ENCODE peak calls at places on chromosome 21, in seven cellular contexts. One of them, this sample, is unnamed.
A peak's percentile ranks its signal among the peaks of the same experiment; 100 is the strongest.

GRCh38 chr21:34974162-34974981 is 74.7 kb downstream of the RUNX1 start:
- DNase-seq in stimulated activated CD8-positive, alpha-beta memory T cell treated with anti-CD3 and anti-CD28 coated beads, Interleukin-4, amount 100 ng/mL, for 1 hour: no peak
- DNase-seq in central memory CD4-positive, alpha-beta T cell: peak; percentile 79
- DNase-seq in stimulated activated effector memory CD8-positive, alpha-beta T cell treated with anti-CD3 and anti-CD28 coated beads, Interleukin-12 subunit alpha, Interleukin-12 subunit beta, amount 100 ng/mL, for 72 hours: peak; percentile 47
- DNase-seq in GM20000: peak; percentile 60
- DNase-seq in cardiac muscle cell: no peak
- DNase-seq in stimulated activated CD4-positive, alpha-beta T cell treated with anti-CD3 and anti-CD28 coated beads, Interleukin-1b, Interleukin-23, amount 100 ng/mL, for 1 hour: peak; percentile 11
- DNase-seq in this sample: peak; percentile 42

GRCh38 chr21:32795376-32795775 is 23.8 kb upstream of the PAXBP1 start:
- DNase-seq in stimulated activated CD8-positive, alpha-beta memory T cell treated with anti-CD3 and anti-CD28 coated beads, Interleukin-4, amount 100 ng/mL, for 1 hour: no peak
- DNase-seq in central memory CD4-positive, alpha-beta T cell: no peak
- DNase-seq in stimulated activated effector memory CD8-positive, alpha-beta T cell treated with anti-CD3 and anti-CD28 coated beads, Interleukin-12 subunit alpha, Interleukin-12 subunit beta, amount 100 ng/mL, for 72 hours: no peak
- DNase-seq in GM20000: no peak
- DNase-seq in cardiac muscle cell: no peak
- DNase-seq in stimulated activated CD4-positive, alpha-beta T cell treated with anti-CD3 and anti-CD28 coated beads, Interleukin-1b, Interleukin-23, amount 100 ng/mL, for 1 hour: no peak
- DNase-seq in this sample: no peak

GRCh38 chr21:27094182-27094948 is 127.5 kb upstream of the ADAMTS5 start:
- DNase-seq in stimulated activated CD8-positive, alpha-beta memory T cell treated with anti-CD3 and anti-CD28 coated beads, Interleukin-4, amount 100 ng/mL, for 1 hour: no peak
- DNase-seq in central memory CD4-positive, alpha-beta T cell: no peak
- DNase-seq in stimulated activated effector memory CD8-positive, alpha-beta T cell treated with anti-CD3 and anti-CD28 coated beads, Interleukin-12 subunit alpha, Interleukin-12 subunit beta, amount 100 ng/mL, for 72 hours: no peak
- DNase-seq in GM20000: no peak
- DNase-seq in cardiac muscle cell: no peak
- DNase-seq in stimulated activated CD4-positive, alpha-beta T cell treated with anti-CD3 and anti-CD28 coated beads, Interleukin-1b, Interleukin-23, amount 100 ng/mL, for 1 hour: no peak
- DNase-seq in this sample: no peak

GRCh38 chr21:42061195-42061865 is 9.8 kb upstream of the UMODL1 start:
- DNase-seq in stimulated activated CD8-positive, alpha-beta memory T cell treated with anti-CD3 and anti-CD28 coated beads, Interleukin-4, amount 100 ng/mL, for 1 hour: no peak
- DNase-seq in central memory CD4-positive, alpha-beta T cell: peak; percentile 7
- DNase-seq in stimulated activated effector memory CD8-positive, alpha-beta T cell treated with anti-CD3 and anti-CD28 coated beads, Interleukin-12 subunit alpha, Interleukin-12 subunit beta, amount 100 ng/mL, for 72 hours: no peak
- DNase-seq in GM20000: peak; percentile 79
- DNase-seq in cardiac muscle cell: no peak
- DNase-seq in stimulated activated CD4-positive, alpha-beta T cell treated with anti-CD3 and anti-CD28 coated beads, Interleukin-1b, Interleukin-23, amount 100 ng/mL, for 1 hour: no peak
- DNase-seq in this sample: peak; percentile 53

GRCh38 chr21:20902511-20902910 is 95.7 kb upstream of the NCAM2 start:
- DNase-seq in stimulated activated CD8-positive, alpha-beta memory T cell treated with anti-CD3 and anti-CD28 coated beads, Interleukin-4, amount 100 ng/mL, for 1 hour: no peak
- DNase-seq in central memory CD4-positive, alpha-beta T cell: no peak
- DNase-seq in stimulated activated effector memory CD8-positive, alpha-beta T cell treated with anti-CD3 and anti-CD28 coated beads, Interleukin-12 subunit alpha, Interleukin-12 subunit beta, amount 100 ng/mL, for 72 hours: no peak
- DNase-seq in GM20000: no peak
- DNase-seq in cardiac muscle cell: no peak
- DNase-seq in stimulated activated CD4-positive, alpha-beta T cell treated with anti-CD3 and anti-CD28 coated beads, Interleukin-1b, Interleukin-23, amount 100 ng/mL, for 1 hour: no peak
- DNase-seq in this sample: no peak

GRCh38 chr21:30329203-30329868 is 8.2 kb downstream of the KRTAP27-1 start:
- DNase-seq in stimulated activated CD8-positive, alpha-beta memory T cell treated with anti-CD3 and anti-CD28 coated beads, Interleukin-4, amount 100 ng/mL, for 1 hour: no peak
- DNase-seq in central memory CD4-positive, alpha-beta T cell: no peak
- DNase-seq in stimulated activated effector memory CD8-positive, alpha-beta T cell treated with anti-CD3 and anti-CD28 coated beads, Interleukin-12 subunit alpha, Interleukin-12 subunit beta, amount 100 ng/mL, for 72 hours: no peak
- DNase-seq in GM20000: no peak
- DNase-seq in cardiac muscle cell: no peak
- DNase-seq in stimulated activated CD4-positive, alpha-beta T cell treated with anti-CD3 and anti-CD28 coated beads, Interleukin-1b, Interleukin-23, amount 100 ng/mL, for 1 hour: no peak
- DNase-seq in this sample: no peak

GRCh38 chr21:44741921-44742320 is 30.5 kb upstream of the TSPEAR start:
- DNase-seq in stimulated activated CD8-positive, alpha-beta memory T cell treated with anti-CD3 and anti-CD28 coated beads, Interleukin-4, amount 100 ng/mL, for 1 hour: no peak
- DNase-seq in central memory CD4-positive, alpha-beta T cell: no peak
- DNase-seq in stimulated activated effector memory CD8-positive, alpha-beta T cell treated with anti-CD3 and anti-CD28 coated beads, Interleukin-12 subunit alpha, Interleukin-12 subunit beta, amount 100 ng/mL, for 72 hours: no peak
- DNase-seq in GM20000: no peak
- DNase-seq in cardiac muscle cell: no peak
- DNase-seq in stimulated activated CD4-positive, alpha-beta T cell treated with anti-CD3 and anti-CD28 coated beads, Interleukin-1b, Interleukin-23, amount 100 ng/mL, for 1 hour: no peak
- DNase-seq in this sample: no peak

GRCh38 chr21:17726047-17726446 is 93.1 kb downstream of the C21orf91 start:
- DNase-seq in stimulated activated CD8-positive, alpha-beta memory T cell treated with anti-CD3 and anti-CD28 coated beads, Interleukin-4, amount 100 ng/mL, for 1 hour: no peak
- DNase-seq in central memory CD4-positive, alpha-beta T cell: no peak
- DNase-seq in stimulated activated effector memory CD8-positive, alpha-beta T cell treated with anti-CD3 and anti-CD28 coated beads, Interleukin-12 subunit alpha, Interleukin-12 subunit beta, amount 100 ng/mL, for 72 hours: no peak
- DNase-seq in GM20000: no peak
- DNase-seq in cardiac muscle cell: no peak
- DNase-seq in stimulated activated CD4-positive, alpha-beta T cell treated with anti-CD3 and anti-CD28 coated beads, Interleukin-1b, Interleukin-23, amount 100 ng/mL, for 1 hour: no peak
- DNase-seq in this sample: no peak

GRCh38 chr21:33443174-33443573 is 36.6 kb downstream of the TMEM50B start:
- DNase-seq in stimulated activated CD8-positive, alpha-beta memory T cell treated with anti-CD3 and anti-CD28 coated beads, Interleukin-4, amount 100 ng/mL, for 1 hour: no peak
- DNase-seq in central memory CD4-positive, alpha-beta T cell: no peak
- DNase-seq in stimulated activated effector memory CD8-positive, alpha-beta T cell treated with anti-CD3 and anti-CD28 coated beads, Interleukin-12 subunit alpha, Interleukin-12 subunit beta, amount 100 ng/mL, for 72 hours: no peak
- DNase-seq in GM20000: no peak
- DNase-seq in cardiac muscle cell: peak; percentile 37
- DNase-seq in stimulated activated CD4-positive, alpha-beta T cell treated with anti-CD3 and anti-CD28 coated beads, Interleukin-1b, Interleukin-23, amount 100 ng/mL, for 1 hour: no peak
- DNase-seq in this sample: no peak

GRCh38 chr21:14070049-14070893 is 140.5 kb downstream of the LIPI start:
- DNase-seq in stimulated activated CD8-positive, alpha-beta memory T cell treated with anti-CD3 and anti-CD28 coated beads, Interleukin-4, amount 100 ng/mL, for 1 hour: no peak
- DNase-seq in central memory CD4-positive, alpha-beta T cell: no peak
- DNase-seq in stimulated activated effector memory CD8-positive, alpha-beta T cell treated with anti-CD3 and anti-CD28 coated beads, Interleukin-12 subunit alpha, Interleukin-12 subunit beta, amount 100 ng/mL, for 72 hours: no peak
- DNase-seq in GM20000: no peak
- DNase-seq in cardiac muscle cell: no peak
- DNase-seq in stimulated activated CD4-positive, alpha-beta T cell treated with anti-CD3 and anti-CD28 coated beads, Interleukin-1b, Interleukin-23, amount 100 ng/mL, for 1 hour: no peak
- DNase-seq in this sample: no peak

GRCh38 chr21:29726061-29726460 is 213.7 kb downstream of the GRIK1 start:
- DNase-seq in stimulated activated CD8-positive, alpha-beta memory T cell treated with anti-CD3 and anti-CD28 coated beads, Interleukin-4, amount 100 ng/mL, for 1 hour: no peak
- DNase-seq in central memory CD4-positive, alpha-beta T cell: no peak
- DNase-seq in stimulated activated effector memory CD8-positive, alpha-beta T cell treated with anti-CD3 and anti-CD28 coated beads, Interleukin-12 subunit alpha, Interleukin-12 subunit beta, amount 100 ng/mL, for 72 hours: no peak
- DNase-seq in GM20000: no peak
- DNase-seq in cardiac muscle cell: no peak
- DNase-seq in stimulated activated CD4-positive, alpha-beta T cell treated with anti-CD3 and anti-CD28 coated beads, Interleukin-1b, Interleukin-23, amount 100 ng/mL, for 1 hour: no peak
- DNase-seq in this sample: no peak

GRCh38 chr21:26188422-26188821 is 17.9 kb upstream of the APP start:
- DNase-seq in stimulated activated CD8-positive, alpha-beta memory T cell treated with anti-CD3 and anti-CD28 coated beads, Interleukin-4, amount 100 ng/mL, for 1 hour: no peak
- DNase-seq in central memory CD4-positive, alpha-beta T cell: no peak
- DNase-seq in stimulated activated effector memory CD8-positive, alpha-beta T cell treated with anti-CD3 and anti-CD28 coated beads, Interleukin-12 subunit alpha, Interleukin-12 subunit beta, amount 100 ng/mL, for 72 hours: no peak
- DNase-seq in GM20000: no peak
- DNase-seq in cardiac muscle cell: no peak
- DNase-seq in stimulated activated CD4-positive, alpha-beta T cell treated with anti-CD3 and anti-CD28 coated beads, Interleukin-1b, Interleukin-23, amount 100 ng/mL, for 1 hour: no peak
- DNase-seq in this sample: no peak

GRCh38 chr21:36756527-36756926 is 57.6 kb downstream of the SIM2 start:
- DNase-seq in stimulated activated CD8-positive, alpha-beta memory T cell treated with anti-CD3 and anti-CD28 coated beads, Interleukin-4, amount 100 ng/mL, for 1 hour: no peak
- DNase-seq in central memory CD4-positive, alpha-beta T cell: no peak
- DNase-seq in stimulated activated effector memory CD8-positive, alpha-beta T cell treated with anti-CD3 and anti-CD28 coated beads, Interleukin-12 subunit alpha, Interleukin-12 subunit beta, amount 100 ng/mL, for 72 hours: no peak
- DNase-seq in GM20000: no peak
- DNase-seq in cardiac muscle cell: no peak
- DNase-seq in stimulated activated CD4-positive, alpha-beta T cell treated with anti-CD3 and anti-CD28 coated beads, Interleukin-1b, Interleukin-23, amount 100 ng/mL, for 1 hour: no peak
- DNase-seq in this sample: no peak

GRCh38 chr21:46402421-46402820 is 56.3 kb upstream of the DIP2A start:
- DNase-seq in stimulated activated CD8-positive, alpha-beta memory T cell treated with anti-CD3 and anti-CD28 coated beads, Interleukin-4, amount 100 ng/mL, for 1 hour: no peak
- DNase-seq in central memory CD4-positive, alpha-beta T cell: no peak
- DNase-seq in stimulated activated effector memory CD8-positive, alpha-beta T cell treated with anti-CD3 and anti-CD28 coated beads, Interleukin-12 subunit alpha, Interleukin-12 subunit beta, amount 100 ng/mL, for 72 hours: no peak
- DNase-seq in GM20000: no peak
- DNase-seq in cardiac muscle cell: no peak
- DNase-seq in stimulated activated CD4-positive, alpha-beta T cell treated with anti-CD3 and anti-CD28 coated beads, Interleukin-1b, Interleukin-23, amount 100 ng/mL, for 1 hour: no peak
- DNase-seq in this sample: no peak

GRCh38 chr21:27225142-27225541 is 258.3 kb upstream of the ADAMTS5 start:
- DNase-seq in stimulated activated CD8-positive, alpha-beta memory T cell treated with anti-CD3 and anti-CD28 coated beads, Interleukin-4, amount 100 ng/mL, for 1 hour: no peak
- DNase-seq in central memory CD4-positive, alpha-beta T cell: no peak
- DNase-seq in stimulated activated effector memory CD8-positive, alpha-beta T cell treated with anti-CD3 and anti-CD28 coated beads, Interleukin-12 subunit alpha, Interleukin-12 subunit beta, amount 100 ng/mL, for 72 hours: no peak
- DNase-seq in GM20000: no peak
- DNase-seq in cardiac muscle cell: no peak
- DNase-seq in stimulated activated CD4-positive, alpha-beta T cell treated with anti-CD3 and anti-CD28 coated beads, Interleukin-1b, Interleukin-23, amount 100 ng/mL, for 1 hour: no peak
- DNase-seq in this sample: no peak

GRCh38 chr21:31509108-31510017 is 150.1 kb upstream of the SOD1 start:
- DNase-seq in stimulated activated CD8-positive, alpha-beta memory T cell treated with anti-CD3 and anti-CD28 coated beads, Interleukin-4, amount 100 ng/mL, for 1 hour: peak; percentile 48
- DNase-seq in central memory CD4-positive, alpha-beta T cell: peak; percentile 55
- DNase-seq in stimulated activated effector memory CD8-positive, alpha-beta T cell treated with anti-CD3 and anti-CD28 coated beads, Interleukin-12 subunit alpha, Interleukin-12 subunit beta, amount 100 ng/mL, for 72 hours: peak; percentile 34
- DNase-seq in GM20000: peak; percentile 45
- DNase-seq in cardiac muscle cell: no peak
- DNase-seq in stimulated activated CD4-positive, alpha-beta T cell treated with anti-CD3 and anti-CD28 coated beads, Interleukin-1b, Interleukin-23, amount 100 ng/mL, for 1 hour: peak; percentile 36
- DNase-seq in this sample: no peak

GRCh38 chr21:35400233-35400939 is 351.3 kb upstream of the RUNX1 start:
- DNase-seq in stimulated activated CD8-positive, alpha-beta memory T cell treated with anti-CD3 and anti-CD28 coated beads, Interleukin-4, amount 100 ng/mL, for 1 hour: peak; percentile 3
- DNase-seq in central memory CD4-positive, alpha-beta T cell: peak; percentile 56
- DNase-seq in stimulated activated effector memory CD8-positive, alpha-beta T cell treated with anti-CD3 and anti-CD28 coated beads, Interleukin-12 subunit alpha, Interleukin-12 subunit beta, amount 100 ng/mL, for 72 hours: no peak
- DNase-seq in GM20000: peak; percentile 66
- DNase-seq in cardiac muscle cell: peak; percentile 49
- DNase-seq in stimulated activated CD4-positive, alpha-beta T cell treated with anti-CD3 and anti-CD28 coated beads, Interleukin-1b, Interleukin-23, amount 100 ng/mL, for 1 hour: peak; percentile 3
- DNase-seq in this sample: peak; percentile 49

GRCh38 chr21:41186763-41187536 is 19.0 kb downstream of the BACE2 start:
- DNase-seq in stimulated activated CD8-positive, alpha-beta memory T cell treated with anti-CD3 and anti-CD28 coated beads, Interleukin-4, amount 100 ng/mL, for 1 hour: no peak
- DNase-seq in central memory CD4-positive, alpha-beta T cell: no peak
- DNase-seq in stimulated activated effector memory CD8-positive, alpha-beta T cell treated with anti-CD3 and anti-CD28 coated beads, Interleukin-12 subunit alpha, Interleukin-12 subunit beta, amount 100 ng/mL, for 72 hours: no peak
- DNase-seq in GM20000: no peak
- DNase-seq in cardiac muscle cell: no peak
- DNase-seq in stimulated activated CD4-positive, alpha-beta T cell treated with anti-CD3 and anti-CD28 coated beads, Interleukin-1b, Interleukin-23, amount 100 ng/mL, for 1 hour: no peak
- DNase-seq in this sample: no peak

GRCh38 chr21:37072239-37072987 is 458 bp downstream of the PIGP start:
- DNase-seq in stimulated activated CD8-positive, alpha-beta memory T cell treated with anti-CD3 and anti-CD28 coated beads, Interleukin-4, amount 100 ng/mL, for 1 hour: peak; percentile 45
- DNase-seq in central memory CD4-positive, alpha-beta T cell: no peak
- DNase-seq in stimulated activated effector memory CD8-positive, alpha-beta T cell treated with anti-CD3 and anti-CD28 coated beads, Interleukin-12 subunit alpha, Interleukin-12 subunit beta, amount 100 ng/mL, for 72 hours: no peak
- DNase-seq in GM20000: peak; percentile 10
- DNase-seq in cardiac muscle cell: no peak
- DNase-seq in stimulated activated CD4-positive, alpha-beta T cell treated with anti-CD3 and anti-CD28 coated beads, Interleukin-1b, Interleukin-23, amount 100 ng/mL, for 1 hour: peak; percentile 27
- DNase-seq in this sample: no peak

GRCh38 chr21:43373387-43374227 is 53.3 kb downstream of the SIK1 start:
- DNase-seq in stimulated activated CD8-positive, alpha-beta memory T cell treated with anti-CD3 and anti-CD28 coated beads, Interleukin-4, amount 100 ng/mL, for 1 hour: no peak
- DNase-seq in central memory CD4-positive, alpha-beta T cell: no peak
- DNase-seq in stimulated activated effector memory CD8-positive, alpha-beta T cell treated with anti-CD3 and anti-CD28 coated beads, Interleukin-12 subunit alpha, Interleukin-12 subunit beta, amount 100 ng/mL, for 72 hours: no peak
- DNase-seq in GM20000: no peak
- DNase-seq in cardiac muscle cell: no peak
- DNase-seq in stimulated activated CD4-positive, alpha-beta T cell treated with anti-CD3 and anti-CD28 coated beads, Interleukin-1b, Interleukin-23, amount 100 ng/mL, for 1 hour: no peak
- DNase-seq in this sample: no peak